ENCODE peak calls at places on chromosomes 4 and X, in five cellular contexts. Z, S, J, W and M are unnamed samples.

GRCh38 chr4:73814679-73815078 is 21.8 kb upstream of the CXCL6 start:
- DNase-seq in W (no peak), S (no peak), Z (no peak), J (no peak), M (no peak)

GRCh38 chrX:143298663-143299241 is 218.5 kb downstream of the SPANXN3 start:
- DNase-seq in Z (no peak), S (no peak), W (no peak), J (no peak), M (no peak)

GRCh38 chr4:10731690-10732089 is 47.1 kb upstream of the CLNK start:
- DNase-seq in J (no peak), W (no peak), S (no peak), Z (no peak), M (no peak)

GRCh38 chr4:23855912-23856605 is 33.8 kb downstream of the PPARGC1A start:
- DNase-seq in W (no peak), S (peak; percentile 80), Z (no peak), J (no peak), M (no peak)

GRCh38 chr4:985123-985830 is 1.6 kb upstream of the IDUA start:
- DNase-seq in S (no peak), Z (no peak), J (no peak), W (peak; percentile 60), M (peak; percentile 67)

GRCh38 chr4:80313627-80314026 is 21.9 kb upstream of the CFAP299 start:
- DNase-seq in S (no peak), Z (no peak), W (no peak), J (no peak), M (no peak)

GRCh38 chr4:47741200-47741599 is 96.7 kb downstream of the CORIN start:
- DNase-seq in S (no peak), J (no peak), W (no peak), Z (peak; percentile 3), M (no peak)

GRCh38 chrX:13258052-13258444 is 61.8 kb downstream of the ATXN3L start:
- DNase-seq in Z (no peak), J (no peak), W (no peak), S (no peak), M (no peak)

GRCh38 chr4:90904018-90904417 is 776.8 kb downstream of the CCSER1 start:
- DNase-seq in Z (no peak), S (no peak), J (no peak), W (no peak), M (no peak)

GRCh38 chrX:131728295-131729145 is 184.6 kb downstream of the OR13H1 start:
- DNase-seq in J (peak; percentile 11), Z (no peak), S (peak; percentile 89), W (no peak), M (no peak)

GRCh38 chr4:186845137-186845842 is 121.6 kb upstream of the FAT1 start:
- DNase-seq in Z (peak; percentile 94), J (no peak), S (peak; percentile 91), W (no peak), M (no peak)

GRCh38 chr4:133130171-133130570 is 18.9 kb upstream of the PCDH10 start:
- DNase-seq in S (peak; percentile 64), Z (peak; percentile 43), J (no peak), W (no peak), M (no peak)

GRCh38 chr4:8730681-8731080 is 138.1 kb downstream of the CPZ start:
- DNase-seq in J (no peak), W (peak; percentile 37), Z (no peak), S (no peak), M (no peak)

GRCh38 chr4:94621491-94622080 is 136.2 kb upstream of the BMPR1B start:
- DNase-seq in W (no peak), J (no peak), S (peak; percentile 58), Z (peak; percentile 25), M (peak; percentile 27)

GRCh38 chr4:118904935-118905334 is 16.3 kb downstream of the SYNPO2 start:
- DNase-seq in W (no peak), S (no peak), Z (no peak), J (no peak), M (no peak)

GRCh38 chrX:19739683-19740082 is 147.7 kb downstream of the SH3KBP1 start:
- DNase-seq in W (no peak), Z (peak; percentile 72), S (peak; percentile 70), J (no peak), M (peak; percentile 56)

GRCh38 chr4:111937368-111937767 is 207.9 kb upstream of the FAM241A start:
- DNase-seq in Z (peak; percentile 35), J (no peak), S (peak; percentile 19), W (no peak), M (no peak)
- TF ChIP-seq CTCF in Z (peak; percentile 74), J (no peak), S (peak; percentile 38), W (peak; percentile 58), M (no peak)

GRCh38 chr4:96639932-96640331 is 800.0 kb downstream of the PDHA2 start:
- DNase-seq in J (no peak), S (no peak), W (no peak), Z (no peak), M (no peak)

GRCh38 chr4:96638132-96638531 is 798.2 kb downstream of the PDHA2 start:
- DNase-seq in J (no peak), W (no peak), Z (no peak), S (no peak), M (no peak)

GRCh38 chr4:96646146-96646545 is 806.3 kb downstream of the PDHA2 start:
- DNase-seq in W (no peak), J (no peak), Z (no peak), S (no peak), M (no peak)

GRCh38 chr4:96642486-96642885 is 802.6 kb downstream of the PDHA2 start:
- DNase-seq in S (no peak), W (no peak), Z (no peak), J (no peak), M (no peak)
- TF ChIP-seq CTCF in S (no peak), W (no peak), Z (no peak), J (no peak), M (no peak)

GRCh38 chrX:12115377-12115776 is 22.9 kb upstream of the FRMPD4 start:
- DNase-seq in Z (no peak), J (no peak), S (no peak), W (no peak), M (peak; percentile 43)
- TF ChIP-seq CTCF in Z (no peak), J (no peak), S (peak; percentile 11), W (no peak), M (peak; percentile 19)

GRCh38 chr4:150960818-150961217 is 54.3 kb downstream of the LRBA start:
- DNase-seq in Z (peak; percentile 24), J (no peak), S (no peak), W (no peak), M (peak; percentile 15)
- TF ChIP-seq CTCF in Z (peak; percentile 75), J (no peak), S (peak; percentile 34), W (peak; percentile 11), M (peak; percentile 37)

GRCh38 chrX:87299563-87300160 is 217.9 kb upstream of the KLHL4 start:
- DNase-seq in J (no peak), W (no peak), Z (no peak), S (peak; percentile 11), M (no peak)
- TF ChIP-seq CTCF in J (no peak), W (peak; percentile 47), Z (peak; percentile 75), S (peak; percentile 46), M (peak; percentile 54)

DNA sequence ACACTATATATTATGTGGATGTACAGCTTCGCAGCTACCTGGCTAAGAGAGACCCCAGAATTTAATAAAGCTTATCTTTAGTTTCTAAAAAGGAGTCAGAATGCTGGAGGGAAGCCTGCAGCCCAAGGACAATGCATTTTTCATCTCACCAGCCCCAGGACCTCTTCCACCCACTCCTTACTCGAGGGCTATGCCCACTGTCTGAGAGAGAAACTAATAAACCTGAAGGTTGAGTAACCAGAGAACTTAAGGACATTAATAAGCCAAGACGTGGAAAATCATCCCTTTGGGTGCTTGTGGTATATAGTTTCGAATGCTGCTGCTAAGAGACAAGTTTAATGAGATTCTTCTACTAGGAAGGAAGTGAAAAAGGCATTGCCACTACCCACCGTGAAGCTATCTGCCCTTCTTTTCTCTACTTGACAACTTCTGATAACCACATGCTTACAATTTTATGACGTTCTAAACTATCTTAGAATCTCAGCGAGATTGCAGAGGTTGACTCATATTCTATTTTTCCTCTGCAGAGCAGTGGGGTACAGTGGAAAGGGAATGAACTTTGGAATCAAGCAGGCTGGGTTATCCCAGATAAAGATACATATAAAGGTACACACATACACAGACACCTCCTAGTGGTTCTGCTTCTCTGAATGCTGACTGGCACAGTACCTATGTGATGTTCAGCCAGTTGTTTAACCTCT is 3.3 kb downstream of the RELL1 start:
- DNase-seq in W (no peak), S (no peak), Z (no peak), J (no peak), M (no peak)
- TF ChIP-seq CTCF in W (no peak), S (no peak), Z (peak; percentile 17), J (no peak), M (no peak)

GRCh38 chr4:76987685-76988084 is 38.1 kb downstream of the SEPTIN11 start:
- DNase-seq in Z (no peak), W (no peak), J (no peak), S (no peak), M (no peak)
- TF ChIP-seq CTCF in Z (no peak), W (no peak), J (no peak), S (no peak), M (no peak)

GRCh38 chrX:68808686-68809357 is 20.0 kb upstream of the EFNB1 start:
- DNase-seq in Z (peak; percentile 15), S (peak; percentile 7), W (no peak), J (no peak), M (no peak)

GRCh38 chrX:68807818-68808217 is 21.0 kb upstream of the EFNB1 start:
- DNase-seq in S (peak; percentile 4), J (no peak), W (no peak), Z (no peak), M (peak; percentile 38)
- TF ChIP-seq CTCF in S (peak; percentile 46), J (no peak), W (no peak), Z (peak; percentile 63), M (peak; percentile 28)